ENCODE peak calls at places on chromosomes 3 and 15, in five cellular contexts. G, T, S, K and Z are unnamed samples.
A peak's percentile ranks its signal among the peaks of the same experiment; 100 is the strongest.

GRCh38 chr15:62173215-62173614 is 8.1 kb upstream of the C2CD4B start:
- DNase-seq in G (no peak), K (peak; percentile 21), S (no peak), T (no peak), Z (no peak)

GRCh38 chr15:48647963-48648362 is 2.5 kb upstream of the FBN1 start:
- DNase-seq in T (no peak), G (no peak), K (no peak), S (no peak), Z (no peak)

GRCh38 chr3:131072099-131072559 is 45.5 kb downstream of the NEK11 start:
- DNase-seq in T (no peak), S (no peak), G (peak; percentile 4), K (no peak), Z (no peak)

GRCh38 chr15:34206016-34206415 is 3.9 kb downstream of the KATNBL1 start:
- DNase-seq in T (no peak), K (no peak), G (peak; percentile 64), S (no peak), Z (no peak)

GRCh38 chr3:124512881-124513609 is 217.2 kb upstream of the UMPS start:
- DNase-seq in S (no peak), T (no peak), G (no peak), K (no peak), Z (no peak)

GRCh38 chr3:78601249-78601648 is 1166.5 kb downstream of the ROBO1 start:
- DNase-seq in G (no peak), K (no peak), T (no peak), S (no peak), Z (no peak)

GRCh38 chr15:31260646-31261265 is 65.9 kb upstream of the KLF13 start:
- DNase-seq in K (no peak), T (no peak), S (no peak), G (no peak), Z (no peak)

GRCh38 chr3:56747150-56747549 is 54.6 kb downstream of the ARHGEF3 start:
- DNase-seq in T (no peak), K (no peak), G (no peak), S (no peak), Z (no peak)

GRCh38 chr3:12662593-12663310 is 1.2 kb downstream of the RAF1 start:
- DNase-seq in G (no peak), K (peak; percentile 30), S (peak; percentile 84), T (peak; percentile 10), Z (no peak)

GRCh38 chr15:89332446-89332845 is 2.2 kb downstream of the POLG start:
- DNase-seq in K (no peak), S (no peak), G (no peak), T (no peak), Z (no peak)

GRCh38 chr3:123650101-123650500 is 65.2 kb upstream of the HACD2 start:
- DNase-seq in T (no peak), K (no peak), S (no peak), G (no peak), Z (no peak)

GRCh38 chr3:65548848-65549625 is 489.7 kb downstream of the MAGI1 start:
- DNase-seq in T (no peak), K (peak; percentile 17), G (no peak), S (peak; percentile 70), Z (no peak)

GRCh38 chr3:123294296-123294938 is 92.7 kb downstream of the SEC22A start:
- DNase-seq in K (no peak), T (no peak), G (no peak), S (no peak), Z (no peak)

GRCh38 chr15:79967331-79968182 is 3.4 kb downstream of the BCL2A1 start:
- DNase-seq in T (peak; percentile 4), G (peak; percentile 16), S (no peak), K (no peak), Z (no peak)

GRCh38 chr3:189100866-189101265 is 70.9 kb upstream of the TPRG1 start:
- DNase-seq in G (no peak), T (no peak), S (no peak), K (no peak), Z (no peak)

GRCh38 chr15:36688310-36689102 is 109.1 kb downstream of the CDIN1 start:
- DNase-seq in G (peak; percentile 61), T (no peak), S (no peak), K (no peak), Z (no peak)

GRCh38 chr3:426056-426455 is 229.5 kb downstream of the CHL1 start:
- DNase-seq in K (no peak), T (no peak), S (no peak), G (no peak), Z (no peak)

DNA sequence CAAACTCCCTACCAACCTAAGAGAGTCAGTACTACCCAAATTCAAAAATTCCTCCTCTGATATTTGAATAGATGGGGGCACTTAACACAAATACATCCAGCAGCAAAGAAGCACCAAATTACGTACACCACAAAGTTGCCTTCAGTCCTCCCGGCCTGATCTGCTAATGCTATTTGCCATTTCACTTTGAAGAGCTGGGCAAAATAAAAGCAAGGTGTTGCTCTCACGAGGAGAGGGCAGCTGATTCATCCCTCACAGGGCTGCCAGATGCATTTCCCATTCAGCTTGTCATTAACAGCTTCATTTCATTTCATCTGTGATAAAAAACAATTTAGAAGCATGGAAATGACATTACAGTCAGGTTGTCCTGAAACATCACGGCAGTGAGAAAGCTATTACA is 283.4 kb upstream of the VEPH1 start:
- DNase-seq in G (peak; percentile 46), S (no peak), K (no peak), T (no peak), Z (no peak)
- H3K4me1 ChIP-seq in G (peaks cover 25% of the 10 kb centered on the region), S (no peaks in the 10 kb centered on the region), K (no peaks in the 10 kb centered on the region), T (no peaks in the 10 kb centered on the region), Z (no peaks in the 10 kb centered on the region)

GRCh38 chr3:25430942-25431570 is 3.0 kb downstream of the RARB start:
- DNase-seq in T (no peak), K (no peak), S (no peak), G (no peak), Z (no peak)

GRCh38 chr3:25428003-25428861 is at the start of gene RARB:
- DNase-seq in K (peak; percentile 53), S (no peak), T (no peak), G (peak; percentile 95), Z (no peak)

GRCh38 chr3:25428950-25429349 is 887 bp downstream of the RARB start:
- DNase-seq in K (no peak), T (no peak), G (peak; percentile 51), S (no peak), Z (no peak)

GRCh38 chr3:25429960-25430941 is 2.2 kb downstream of the RARB start:
- DNase-seq in T (no peak), K (no peak), G (peak; percentile 64), S (no peak), Z (no peak)

DNA sequence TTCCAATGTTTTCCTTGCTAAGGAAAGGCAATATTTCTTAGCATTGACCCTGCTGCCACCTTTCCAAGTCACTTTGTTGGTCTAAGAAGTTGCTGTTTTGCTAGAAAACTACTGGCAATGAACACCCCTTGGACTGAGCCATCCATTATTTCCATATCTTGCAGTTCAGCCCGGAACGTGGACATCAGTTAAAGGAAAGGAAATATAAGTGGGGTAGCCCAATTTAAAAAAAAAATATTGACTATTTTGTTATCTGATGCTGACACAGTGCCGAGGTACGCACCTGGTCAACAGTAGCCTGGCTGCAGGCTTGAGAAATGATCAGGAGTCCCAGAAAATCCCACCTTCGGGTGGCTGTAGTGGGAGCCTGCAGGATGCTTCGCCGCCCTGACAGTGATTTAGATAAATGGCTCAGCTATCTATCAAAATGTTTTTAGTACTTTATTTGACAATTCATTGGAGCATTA is 1.4 kb downstream of the RARB start:
- DNase-seq in K (no peak), T (no peak), S (no peak), G (no peak), Z (no peak)
- H3K4me3 ChIP-seq in K (peak overlapping the region; percentile 73), T (no peak overlapping the region), S (peak overlapping the region; percentile 47), G (peak overlapping the region; percentile 94), Z (no peak overlapping the region)

GRCh38 chr3:61650719-61651118 is 89.3 kb downstream of the PTPRG start:
- DNase-seq in S (no peak), G (no peak), T (no peak), K (no peak), Z (no peak)

GRCh38 chr3:61650276-61650675 is 88.9 kb downstream of the PTPRG start:
- DNase-seq in K (peak; percentile 31), G (peak; percentile 93), T (no peak), S (no peak), Z (no peak)

GRCh38 chr3:61646851-61647525 is 85.6 kb downstream of the PTPRG start:
- DNase-seq in S (no peak), T (no peak), G (no peak), K (no peak), Z (no peak)

GRCh38 chr3:61646360-61646759 is 85.0 kb downstream of the PTPRG start:
- DNase-seq in K (no peak), G (no peak), S (no peak), T (no peak), Z (no peak)

GRCh38 chr3:61649381-61650170 is 88.2 kb downstream of the PTPRG start:
- DNase-seq in K (no peak), S (no peak), G (no peak), T (no peak), Z (no peak)
- H3K27ac ChIP-seq in K (no peak overlapping the region), S (no peak overlapping the region), G (no peak overlapping the region), T (no peak overlapping the region), Z (no peak overlapping the region)

GRCh38 chr3:119349353-119349752 is 55.2 kb downstream of the ARHGAP31 start:
- DNase-seq in S (no peak), G (no peak), K (no peak), T (no peak), Z (peak; percentile 71)
- H3K4me1 ChIP-seq in S (peaks cover 60% of the 10 kb centered on the region), G (peaks cover 32% of the 10 kb centered on the region), K (peaks cover 10% of the 10 kb centered on the region), T (no peaks in the 10 kb centered on the region), Z (peaks cover 7% of the 10 kb centered on the region)

GRCh38 chr3:50132421-50133282 is 22.5 kb upstream of the SEMA3F start:
- DNase-seq in G (no peak), K (no peak), S (no peak), T (no peak), Z (no peak)
- H3K4me3 ChIP-seq in G (no peak overlapping the region), K (no peak overlapping the region), S (no peak overlapping the region), T (no peak overlapping the region), Z (no peak overlapping the region)